ENCODE peak calls at places on chromosomes 4 and X, in ten cellular contexts. E, Y, S, K, L, U, D, G, F and W are unnamed samples.

GRCh38 chrX:78019586-78020483 is 50.4 kb upstream of the PGAM4 start:
- DNase-seq in G (no peak), L (no peak), U (no peak), S (no peak), K (no peak), Y (no peak), D (no peak), E (no peak), F (no peak), W (no peak)

GRCh38 chrX:12971282-12972003 is 3.5 kb upstream of the TMSB4X start:
- DNase-seq in U (peak; percentile 83), E (no peak), S (no peak), L (no peak), G (no peak), Y (no peak), F (no peak), D (no peak), K (no peak), W (no peak)

GRCh38 chrX:108271397-108271787 is 166.8 kb downstream of the COL4A6 start:
- DNase-seq in L (no peak), U (no peak), K (no peak), E (no peak), F (no peak), Y (no peak), G (no peak), S (no peak), D (no peak), W (no peak)

GRCh38 chrX:26442340-26442739 is 226.4 kb downstream of the MAGEB5 start:
- DNase-seq in D (no peak), L (no peak), S (peak; percentile 2), F (peak; percentile 10), U (no peak), G (no peak), Y (no peak), E (no peak), K (no peak), W (no peak)

GRCh38 chr4:57214654-57215411 is 104.6 kb upstream of the IGFBP7 start:
- DNase-seq in G (no peak), D (no peak), F (no peak), L (no peak), E (no peak), U (no peak), S (no peak), K (no peak), Y (no peak), W (no peak)

GRCh38 chr4:151489462-151490203 is 80.7 kb downstream of the FHIP1A start:
- DNase-seq in L (no peak), E (no peak), F (peak; percentile 38), G (no peak), Y (no peak), S (no peak), U (no peak), D (no peak), K (no peak), W (no peak)

GRCh38 chr4:79584902-79585301 is 176.9 kb upstream of the GK2 start:
- DNase-seq in K (no peak), L (no peak), E (no peak), G (no peak), S (no peak), F (no peak), U (no peak), D (no peak), Y (no peak), W (no peak)

GRCh38 chrX:110021180-110022022 is 18.5 kb downstream of the TMEM164 start:
- DNase-seq in S (no peak), E (peak; percentile 37), L (no peak), D (no peak), Y (no peak), K (no peak), U (peak; percentile 63), F (no peak), G (no peak), W (no peak)

GRCh38 chr4:40840985-40841571 is 91.3 kb downstream of the NSUN7 start:
- DNase-seq in S (peak; percentile 79), K (peak; percentile 80), F (peak; percentile 93), E (peak; percentile 68), L (peak; percentile 80), U (peak; percentile 91), Y (peak; percentile 71), D (peak; percentile 37), G (no peak), W (peak; percentile 63)

GRCh38 chr4:190019023-190019858 is 7.8 kb downstream of the FRG2 start:
- DNase-seq in U (no peak), S (no peak), G (no peak), Y (no peak), K (no peak), L (no peak), F (no peak), E (no peak), D (no peak), W (peak; percentile 21)

GRCh38 chr4:53532521-53532920 is 58.8 kb downstream of the LNX1 start:
- DNase-seq in K (no peak), U (no peak), S (no peak), L (no peak), E (no peak), D (no peak), F (no peak), Y (no peak), G (no peak), W (no peak)

GRCh38 chr4:85722401-85722800 is 247.5 kb downstream of the ARHGAP24 start:
- DNase-seq in U (no peak), D (no peak), K (no peak), S (no peak), G (no peak), L (no peak), F (no peak), Y (no peak), E (no peak), W (no peak)

GRCh38 chr4:8786166-8786565 is 85.5 kb downstream of the HMX1 start:
- DNase-seq in E (no peak), D (no peak), Y (no peak), U (no peak), G (no peak), L (no peak), K (no peak), F (no peak), S (no peak), W (no peak)

GRCh38 chr4:184370711-184371389 is 103.5 kb downstream of the IRF2 start:
- DNase-seq in F (no peak), S (no peak), U (no peak), Y (no peak), E (no peak), K (no peak), L (no peak), D (no peak), G (no peak), W (no peak)

GRCh38 chrX:97065066-97065465 is 181.4 kb downstream of the RPA4 start:
- DNase-seq in U (no peak), Y (no peak), F (no peak), S (no peak), E (no peak), K (no peak), L (no peak), G (no peak), D (no peak), W (no peak)

GRCh38 chrX:3119376-3119775 is 78.1 kb downstream of the ARSF start:
- DNase-seq in E (no peak), F (no peak), S (no peak), L (no peak), U (no peak), K (no peak), G (no peak), D (no peak), Y (no peak), W (no peak)

GRCh38 chrX:13506574-13506973 is 62.8 kb upstream of the EGFL6 start:
- DNase-seq in L (peak; percentile 56), K (peak; percentile 17), Y (peak; percentile 23), F (peak; percentile 33), U (peak; percentile 65), G (peak; percentile 16), E (peak; percentile 23), S (peak; percentile 33), D (peak; percentile 9), W (no peak)